ENCODE peak calls at places on chromosome 1, in eight cellular contexts. One of them, this sample, is unnamed.

GRCh38 chr1:44328767-44329416 is 26.2 kb downstream of the ERI3 start:
- DNase-seq in IMR-90: no peak
- DNase-seq in stomach: no peak
- DNase-seq in brain microvascular endothelial cell: no peak
- DNase-seq in CD4-positive, alpha-beta memory T cell: no peak
- DNase-seq in WERI-Rb-1: no peak
- DNase-seq in OCI-LY7: no peak
- DNase-seq in transverse colon: no peak
- DNase-seq in this sample: no peak

GRCh38 chr1:75615664-75616435 is 4.9 kb upstream of the SLC44A5 start:
- DNase-seq in IMR-90: peak
- DNase-seq in stomach: peak
- DNase-seq in brain microvascular endothelial cell: no peak
- DNase-seq in CD4-positive, alpha-beta memory T cell: peak
- DNase-seq in WERI-Rb-1: peak
- DNase-seq in OCI-LY7: no peak
- DNase-seq in transverse colon: peak
- DNase-seq in this sample: no peak

GRCh38 chr1:63004868-63005267 is 220.9 kb downstream of the ATG4C start:
- DNase-seq in IMR-90: no peak
- DNase-seq in stomach: no peak
- DNase-seq in brain microvascular endothelial cell: peak
- DNase-seq in CD4-positive, alpha-beta memory T cell: no peak
- DNase-seq in WERI-Rb-1: peak
- DNase-seq in OCI-LY7: no peak
- DNase-seq in transverse colon: no peak
- DNase-seq in this sample: no peak

GRCh38 chr1:44660176-44660575 is 14.1 kb downstream of the TMEM53 start:
- DNase-seq in IMR-90: no peak
- DNase-seq in stomach: peak
- DNase-seq in brain microvascular endothelial cell: no peak
- DNase-seq in CD4-positive, alpha-beta memory T cell: no peak
- DNase-seq in WERI-Rb-1: no peak
- DNase-seq in OCI-LY7: no peak
- DNase-seq in transverse colon: peak
- DNase-seq in this sample: no peak

GRCh38 chr1:152013664-152014237 is 20.1 kb upstream of the S100A10 start:
- DNase-seq in IMR-90: peak
- DNase-seq in stomach: peak
- DNase-seq in brain microvascular endothelial cell: no peak
- DNase-seq in CD4-positive, alpha-beta memory T cell: no peak
- DNase-seq in WERI-Rb-1: peak
- DNase-seq in OCI-LY7: peak
- DNase-seq in transverse colon: peak
- DNase-seq in this sample: no peak

GRCh38 chr1:203765029-203765837 is at the start of gene LAX1:
- DNase-seq in IMR-90: no peak
- DNase-seq in stomach: peak
- DNase-seq in brain microvascular endothelial cell: no peak
- DNase-seq in CD4-positive, alpha-beta memory T cell: peak
- DNase-seq in WERI-Rb-1: no peak
- DNase-seq in OCI-LY7: peak
- DNase-seq in transverse colon: peak
- DNase-seq in this sample: peak

GRCh38 chr1:5423109-5423508 is 569.1 kb downstream of the NPHP4 start:
- DNase-seq in IMR-90: no peak
- DNase-seq in stomach: no peak
- DNase-seq in brain microvascular endothelial cell: no peak
- DNase-seq in CD4-positive, alpha-beta memory T cell: no peak
- DNase-seq in WERI-Rb-1: no peak
- DNase-seq in OCI-LY7: peak
- DNase-seq in transverse colon: no peak
- DNase-seq in this sample: peak

GRCh38 chr1:109493805-109494539 is at the start of gene CYB561D1:
- DNase-seq in IMR-90: peak
- DNase-seq in stomach: peak
- DNase-seq in brain microvascular endothelial cell: peak
- DNase-seq in CD4-positive, alpha-beta memory T cell: peak
- DNase-seq in WERI-Rb-1: peak
- DNase-seq in OCI-LY7: peak
- DNase-seq in transverse colon: peak
- DNase-seq in this sample: peak

GRCh38 chr1:17893891-17894631 is 138.9 kb downstream of the ACTL8 start:
- DNase-seq in IMR-90: peak
- DNase-seq in stomach: no peak
- DNase-seq in brain microvascular endothelial cell: no peak
- DNase-seq in CD4-positive, alpha-beta memory T cell: no peak
- DNase-seq in WERI-Rb-1: no peak
- DNase-seq in OCI-LY7: no peak
- DNase-seq in transverse colon: no peak
- DNase-seq in this sample: no peak

GRCh38 chr1:15172405-15173259 is 19.1 kb downstream of the TMEM51 start:
- DNase-seq in IMR-90: peak
- DNase-seq in stomach: no peak
- DNase-seq in brain microvascular endothelial cell: peak
- DNase-seq in CD4-positive, alpha-beta memory T cell: no peak
- DNase-seq in WERI-Rb-1: no peak
- DNase-seq in OCI-LY7: no peak
- DNase-seq in transverse colon: no peak
- DNase-seq in this sample: no peak

GRCh38 chr1:241821363-241821762 is 26.6 kb upstream of the EXO1 start:
- DNase-seq in IMR-90: peak
- DNase-seq in stomach: no peak
- DNase-seq in brain microvascular endothelial cell: no peak
- DNase-seq in CD4-positive, alpha-beta memory T cell: no peak
- DNase-seq in WERI-Rb-1: no peak
- DNase-seq in OCI-LY7: no peak
- DNase-seq in transverse colon: no peak
- DNase-seq in this sample: no peak

GRCh38 chr1:15123298-15123697 is 30.2 kb upstream of the TMEM51 start:
- DNase-seq in IMR-90: no peak
- DNase-seq in stomach: no peak
- DNase-seq in brain microvascular endothelial cell: no peak
- DNase-seq in CD4-positive, alpha-beta memory T cell: no peak
- DNase-seq in WERI-Rb-1: peak
- DNase-seq in OCI-LY7: no peak
- DNase-seq in transverse colon: no peak
- DNase-seq in this sample: no peak

GRCh38 chr1:214039394-214040018 is 51.7 kb downstream of the PROX1 start:
- DNase-seq in IMR-90: no peak
- DNase-seq in stomach: no peak
- DNase-seq in brain microvascular endothelial cell: no peak
- DNase-seq in CD4-positive, alpha-beta memory T cell: no peak
- DNase-seq in WERI-Rb-1: no peak
- DNase-seq in OCI-LY7: no peak
- DNase-seq in transverse colon: no peak
- DNase-seq in this sample: no peak

GRCh38 chr1:159957824-159958268 is 3.8 kb upstream of the SLAMF9 start:
- DNase-seq in IMR-90: no peak
- DNase-seq in stomach: peak
- DNase-seq in brain microvascular endothelial cell: no peak
- DNase-seq in CD4-positive, alpha-beta memory T cell: no peak
- DNase-seq in WERI-Rb-1: no peak
- DNase-seq in OCI-LY7: no peak
- DNase-seq in transverse colon: no peak
- DNase-seq in this sample: no peak

GRCh38 chr1:155051777-155052398 is 772 bp downstream of the ADAM15 start:
- DNase-seq in IMR-90: peak
- DNase-seq in stomach: peak
- DNase-seq in brain microvascular endothelial cell: no peak
- DNase-seq in CD4-positive, alpha-beta memory T cell: peak
- DNase-seq in WERI-Rb-1: peak
- DNase-seq in OCI-LY7: peak
- DNase-seq in transverse colon: peak
- DNase-seq in this sample: peak

GRCh38 chr1:115782571-115783281 is 14.2 kb upstream of the CASQ2 start:
- DNase-seq in IMR-90: peak
- DNase-seq in stomach: no peak
- DNase-seq in brain microvascular endothelial cell: peak
- DNase-seq in CD4-positive, alpha-beta memory T cell: no peak
- DNase-seq in WERI-Rb-1: no peak
- DNase-seq in OCI-LY7: no peak
- DNase-seq in transverse colon: no peak
- DNase-seq in this sample: no peak

GRCh38 chr1:63873751-63874150 is 99.9 kb downstream of the ROR1 start:
- DNase-seq in IMR-90: peak
- DNase-seq in stomach: no peak
- DNase-seq in brain microvascular endothelial cell: peak
- DNase-seq in CD4-positive, alpha-beta memory T cell: no peak
- DNase-seq in WERI-Rb-1: no peak
- DNase-seq in OCI-LY7: no peak
- DNase-seq in transverse colon: no peak
- DNase-seq in this sample: no peak

GRCh38 chr1:61742620-61743431 is 546 bp downstream of the PATJ start:
- DNase-seq in IMR-90: peak
- DNase-seq in stomach: peak
- DNase-seq in brain microvascular endothelial cell: no peak
- DNase-seq in CD4-positive, alpha-beta memory T cell: no peak
- DNase-seq in WERI-Rb-1: peak
- DNase-seq in OCI-LY7: no peak
- DNase-seq in transverse colon: peak
- DNase-seq in this sample: no peak

DNA sequence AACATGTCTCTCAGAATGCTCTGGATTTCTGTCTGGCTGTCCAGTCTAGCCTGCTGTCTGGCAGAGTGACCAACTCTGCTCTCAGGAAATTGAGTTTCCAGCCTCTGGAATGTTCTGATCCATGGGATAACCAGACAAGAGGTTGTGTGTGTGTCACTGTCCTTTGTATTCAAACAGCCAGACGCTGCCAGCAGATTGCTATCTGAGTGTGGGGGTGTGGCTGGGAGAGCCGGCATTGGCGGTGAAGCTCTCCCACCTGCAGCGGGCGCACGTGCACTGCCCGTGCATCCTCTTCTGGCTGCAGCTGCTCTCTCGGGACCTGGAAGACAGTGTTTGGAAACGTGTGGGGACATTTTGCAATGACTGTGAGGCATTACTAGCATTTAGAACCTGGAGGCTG is 26.1 kb downstream of the PKP1 start:
- DNase-seq in IMR-90: peak
- DNase-seq in stomach: peak
- DNase-seq in brain microvascular endothelial cell: peak
- DNase-seq in CD4-positive, alpha-beta memory T cell: no peak
- DNase-seq in WERI-Rb-1: peak
- DNase-seq in OCI-LY7: peak
- DNase-seq in transverse colon: peak
- DNase-seq in this sample: no peak
- H3K27ac ChIP-seq in IMR-90: no peak
- H3K27ac ChIP-seq in stomach: no peak
- H3K27ac ChIP-seq in brain microvascular endothelial cell: no peak
- H3K27ac ChIP-seq in CD4-positive, alpha-beta memory T cell: no peak
- H3K27ac ChIP-seq in WERI-Rb-1: no peak
- H3K27ac ChIP-seq in OCI-LY7: no peak
- H3K27ac ChIP-seq in transverse colon: no peak
- H3K27ac ChIP-seq in this sample: no peak

GRCh38 chr1:183871568-183871967 is 66.6 kb downstream of the RGL1 start:
- DNase-seq in IMR-90: no peak
- DNase-seq in stomach: no peak
- DNase-seq in brain microvascular endothelial cell: no peak
- DNase-seq in CD4-positive, alpha-beta memory T cell: no peak
- DNase-seq in WERI-Rb-1: no peak
- DNase-seq in OCI-LY7: no peak
- DNase-seq in transverse colon: no peak
- DNase-seq in this sample: no peak
- H3K27ac ChIP-seq in IMR-90: no peak
- H3K27ac ChIP-seq in stomach: no peak
- H3K27ac ChIP-seq in brain microvascular endothelial cell: peak
- H3K27ac ChIP-seq in CD4-positive, alpha-beta memory T cell: no peak
- H3K27ac ChIP-seq in WERI-Rb-1: no peak
- H3K27ac ChIP-seq in OCI-LY7: no peak
- H3K27ac ChIP-seq in transverse colon: peak
- H3K27ac ChIP-seq in this sample: no peak

GRCh38 chr1:31745898-31746668 is 18.1 kb downstream of the ADGRB2 start:
- DNase-seq in IMR-90: no peak
- DNase-seq in stomach: no peak
- DNase-seq in brain microvascular endothelial cell: no peak
- DNase-seq in CD4-positive, alpha-beta memory T cell: no peak
- DNase-seq in WERI-Rb-1: no peak
- DNase-seq in OCI-LY7: no peak
- DNase-seq in transverse colon: no peak
- DNase-seq in this sample: no peak
- H3K27ac ChIP-seq in IMR-90: no peak
- H3K27ac ChIP-seq in stomach: no peak
- H3K27ac ChIP-seq in brain microvascular endothelial cell: no peak
- H3K27ac ChIP-seq in CD4-positive, alpha-beta memory T cell: no peak
- H3K27ac ChIP-seq in WERI-Rb-1: peak
- H3K27ac ChIP-seq in OCI-LY7: peak
- H3K27ac ChIP-seq in transverse colon: no peak
- H3K27ac ChIP-seq in this sample: no peak

GRCh38 chr1:177208920-177209319 is 38.2 kb downstream of the BRINP2 start:
- DNase-seq in IMR-90: no peak
- DNase-seq in stomach: no peak
- DNase-seq in brain microvascular endothelial cell: no peak
- DNase-seq in CD4-positive, alpha-beta memory T cell: no peak
- DNase-seq in WERI-Rb-1: no peak
- DNase-seq in OCI-LY7: no peak
- DNase-seq in transverse colon: no peak
- DNase-seq in this sample: no peak
- H3K27ac ChIP-seq in IMR-90: peak
- H3K27ac ChIP-seq in stomach: no peak
- H3K27ac ChIP-seq in brain microvascular endothelial cell: no peak
- H3K27ac ChIP-seq in CD4-positive, alpha-beta memory T cell: no peak
- H3K27ac ChIP-seq in WERI-Rb-1: no peak
- H3K27ac ChIP-seq in OCI-LY7: no peak
- H3K27ac ChIP-seq in transverse colon: no peak
- H3K27ac ChIP-seq in this sample: no peak

GRCh38 chr1:209224886-209225285 is 358.6 kb upstream of the CAMK1G start:
- DNase-seq in IMR-90: no peak
- DNase-seq in stomach: no peak
- DNase-seq in brain microvascular endothelial cell: no peak
- DNase-seq in CD4-positive, alpha-beta memory T cell: no peak
- DNase-seq in WERI-Rb-1: no peak
- DNase-seq in OCI-LY7: no peak
- DNase-seq in transverse colon: no peak
- DNase-seq in this sample: no peak
- H3K27ac ChIP-seq in IMR-90: no peak
- H3K27ac ChIP-seq in stomach: no peak
- H3K27ac ChIP-seq in brain microvascular endothelial cell: no peak
- H3K27ac ChIP-seq in CD4-positive, alpha-beta memory T cell: no peak
- H3K27ac ChIP-seq in WERI-Rb-1: no peak
- H3K27ac ChIP-seq in OCI-LY7: no peak
- H3K27ac ChIP-seq in transverse colon: no peak
- H3K27ac ChIP-seq in this sample: no peak

This sample was measured in CD4-positive, alpha-beta T cell.